ENCODE peak calls at places on chromosomes 11 and 22, in ten cellular contexts. J is body of pancreas; Y is Panc1; L is heart right ventricle; U is fibroblast of lung; P is CD8-positive, alpha-beta T cell; E is colonic mucosa; D is sigmoid colon; Z is gastrocnemius medialis; W is PC-3. H is an unnamed sample.

GRCh38 chr11:65871811-65872548 is 620 bp downstream of the EFEMP2 start:
- DNase-seq in J (no peak), Y (no peak), L (no peak), U (peak; percentile 41), P (no peak), E (no peak), D (peak; percentile 78), Z (no peak), W (no peak), H (no peak)

GRCh38 chr11:120747801-120748484 is 236.4 kb downstream of the GRIK4 start:
- DNase-seq in J (no peak), Y (no peak), L (no peak), U (no peak), P (no peak), E (no peak), D (no peak), Z (no peak), W (no peak), H (no peak)

GRCh38 chr11:57546869-57547518 is 9.6 kb downstream of the SMTNL1 start:
- DNase-seq in J (no peak), Y (no peak), L (no peak), U (peak; percentile 23), P (no peak), E (no peak), D (no peak), Z (no peak), W (peak; percentile 62), H (no peak)

GRCh38 chr11:69912161-69912910 is 93.1 kb upstream of the FGF3 start:
- DNase-seq in J (no peak), Y (no peak), L (no peak), U (no peak), P (no peak), E (no peak), D (peak; percentile 61), Z (no peak), W (no peak), H (no peak)

GRCh38 chr11:116454951-116455350 is 317.8 kb downstream of the BUD13 start:
- DNase-seq in J (no peak), Y (no peak), L (no peak), U (no peak), P (no peak), E (no peak), D (no peak), Z (no peak), W (no peak), H (no peak)

GRCh38 chr11:125287467-125288232 is 123.1 kb downstream of the PKNOX2 start:
- DNase-seq in J (peak; percentile 22), Y (no peak), L (no peak), U (peak; percentile 26), P (no peak), E (no peak), D (peak; percentile 79), Z (no peak), W (no peak), H (no peak)

GRCh38 chr11:46296520-46297448 is 19.3 kb downstream of the CREB3L1 start:
- DNase-seq in J (peak; percentile 51), Y (no peak), L (peak; percentile 65), U (peak; percentile 96), P (no peak), E (no peak), D (peak; percentile 83), Z (no peak), W (peak; percentile 19), H (no peak)

GRCh38 chr11:9138612-9139579 is 47.5 kb upstream of the SCUBE2 start:
- DNase-seq in J (peak; percentile 81), Y (peak; percentile 94), L (no peak), U (peak; percentile 83), P (no peak), E (peak; percentile 51), D (no peak), Z (no peak), W (peak; percentile 97), H (no peak)

GRCh38 chr11:16945671-16946469 is 68.3 kb downstream of the PLEKHA7 start:
- DNase-seq in J (peak; percentile 72), Y (peak; percentile 36), L (peak; percentile 32), U (peak; percentile 60), P (peak; percentile 12), E (peak; percentile 72), D (no peak), Z (peak; percentile 21), W (peak; percentile 78), H (no peak)

GRCh38 chr11:1404461-1405185 is 14.9 kb downstream of the BRSK2 start:
- DNase-seq in J (no peak), Y (no peak), L (no peak), U (no peak), P (no peak), E (no peak), D (no peak), Z (no peak), W (no peak), H (no peak)

GRCh38 chr22:20418211-20418788 is 19.3 kb downstream of the SCARF2 start:
- DNase-seq in J (peak; percentile 80), Y (peak; percentile 41), L (peak; percentile 85), U (peak; percentile 84), P (peak; percentile 77), E (peak; percentile 57), D (peak; percentile 96), Z (peak; percentile 66), W (peak; percentile 71), H (no peak)

GRCh38 chr11:83046626-83047172 is 25.0 kb downstream of the RAB30 start:
- DNase-seq in J (no peak), Y (no peak), L (no peak), U (no peak), P (no peak), E (no peak), D (no peak), Z (no peak), W (no peak), H (no peak)

GRCh38 chr22:46931414-46931813 is 169.0 kb downstream of the TBC1D22A start:
- DNase-seq in J (no peak), Y (no peak), L (no peak), U (no peak), P (no peak), E (peak; percentile 15), D (no peak), Z (no peak), W (peak; percentile 36), H (no peak)

GRCh38 chr11:62538470-62539237 is 8.0 kb downstream of the AHNAK start:
- DNase-seq in J (no peak), Y (no peak), L (no peak), U (no peak), P (no peak), E (peak; percentile 50), D (no peak), Z (no peak), W (no peak), H (no peak)

DNA sequence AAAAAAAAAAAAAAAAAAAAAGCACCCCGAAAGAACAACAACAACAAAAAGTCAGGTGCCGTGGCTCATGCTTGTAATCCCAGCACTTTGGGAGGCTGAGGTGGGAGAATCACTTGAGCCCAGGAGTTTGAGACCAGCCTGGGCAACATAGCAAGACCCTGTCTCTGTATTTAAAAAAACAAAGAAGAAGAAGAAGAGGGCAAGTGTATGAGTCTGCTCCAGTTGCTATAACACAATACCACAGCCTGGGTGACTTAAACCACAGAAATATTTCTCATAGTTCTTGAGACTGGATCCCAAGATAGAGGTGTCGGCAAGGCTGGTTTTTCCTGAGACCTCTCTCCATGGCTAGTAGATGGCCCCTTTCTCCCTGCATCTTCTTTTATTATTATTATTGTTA is 12.4 kb downstream of the CRYBA4 start:
- DNase-seq in J (no peak), Y (no peak), L (no peak), U (no peak), P (no peak), E (no peak), D (no peak), Z (no peak), W (no peak), H (no peak)
- H3K4me3 ChIP-seq in J (no peak overlapping the region), Y (no peak overlapping the region), L (no peak overlapping the region), U (no peak overlapping the region), P (no peak overlapping the region), E (no peak overlapping the region), D (no peak overlapping the region), Z (no peak overlapping the region), W (no peak overlapping the region), H (no peak overlapping the region)

DNA sequence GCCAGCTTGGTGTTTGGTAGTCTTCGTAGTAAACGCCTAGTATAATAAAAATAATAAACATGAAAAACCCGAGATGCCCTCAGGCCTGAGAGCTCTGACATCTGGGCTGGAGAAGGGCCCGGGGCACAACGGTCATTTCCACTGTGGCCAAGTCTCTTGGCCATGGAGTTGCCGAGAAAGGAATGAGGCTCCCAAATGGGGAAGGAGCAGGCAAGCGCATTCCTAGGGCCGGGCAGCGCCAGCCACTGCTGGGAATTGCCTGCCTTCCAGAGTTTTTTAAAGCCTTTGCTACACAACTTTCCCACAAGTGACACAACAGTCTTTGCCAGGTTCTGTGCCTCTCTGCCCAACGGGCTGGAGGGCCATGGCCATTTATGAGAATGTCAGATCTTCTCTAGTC is 103.4 kb downstream of the NAV2 start:
- DNase-seq in J (peak; percentile 27), Y (no peak), L (no peak), U (no peak), P (no peak), E (no peak), D (no peak), Z (no peak), W (no peak), H (no peak)
- H3K4me1 ChIP-seq in J (peaks cover 64% of the 10 kb centered on the region), Y (peaks cover 8% of the 10 kb centered on the region), L (peaks cover 55% of the 10 kb centered on the region), U (peaks cover 7% of the 10 kb centered on the region), P (no peaks in the 10 kb centered on the region), E (no peaks in the 10 kb centered on the region), D (peaks cover 60% of the 10 kb centered on the region), Z (peaks cover 64% of the 10 kb centered on the region), W (peaks cover 9% of the 10 kb centered on the region), H (peaks cover 17% of the 10 kb centered on the region)

GRCh38 chr11:64585150-64585549 is 5.9 kb upstream of the SLC22A12 start:
- DNase-seq in J (no peak), Y (no peak), L (no peak), U (no peak), P (no peak), E (no peak), D (peak; percentile 11), Z (no peak), W (no peak), H (no peak)

GRCh38 chr11:64591257-64592233 is 525 bp downstream of the SLC22A12 start:
- DNase-seq in J (no peak), Y (no peak), L (no peak), U (no peak), P (no peak), E (no peak), D (peak; percentile 49), Z (no peak), W (no peak), H (no peak)

GRCh38 chr11:64590763-64591221 is at the start of gene SLC22A12:
- DNase-seq in J (no peak), Y (no peak), L (no peak), U (no peak), P (no peak), E (no peak), D (peak; percentile 39), Z (no peak), W (no peak), H (no peak)

GRCh38 chr11:64592234-64592615 is 1.2 kb downstream of the SLC22A12 start:
- DNase-seq in J (no peak), Y (no peak), L (no peak), U (no peak), P (no peak), E (no peak), D (no peak), Z (no peak), W (no peak), H (no peak)

GRCh38 chr11:64588701-64589100 is 2.3 kb upstream of the SLC22A12 start:
- DNase-seq in J (no peak), Y (no peak), L (no peak), U (no peak), P (no peak), E (no peak), D (no peak), Z (no peak), W (no peak), H (no peak)
- TF ChIP-seq CTCF in J (no peak), Y (no peak), L (no peak), U (no peak), P (no peak), E (no peak), D (no peak), Z (no peak), W (no peak), H (no peak)

GRCh38 chr11:118918686-118919280 is 6.9 kb downstream of the BCL9L start:
- DNase-seq in J (no peak), Y (no peak), L (no peak), U (no peak), P (peak; percentile 56), E (no peak), D (peak; percentile 71), Z (no peak), W (no peak), H (no peak)
- H3K4me3 ChIP-seq in J (no peak overlapping the region), Y (peak overlapping the region; percentile 81), L (peak overlapping the region; percentile 38), U (peak overlapping the region; percentile 24), P (peak overlapping the region; percentile 90), E (peak overlapping the region; percentile 4), D (peak overlapping the region; percentile 89), Z (peak overlapping the region; percentile 81), W (peak overlapping the region; percentile 56), H (peak overlapping the region; percentile 92)